ENCODE peak calls at places on chromosomes 3 and 15, in nine cellular contexts. A is fibroblast of mammary gland, R is A673, V is body of pancreas, W is spleen, N is activated B cell treated with CpG ODN at 0.5 μM for 24 hours, Y is WTC11, G is B cell, M is astrocyte of the spinal cord. B is an unnamed sample.

GRCh38 chr15:33292718-33293307 is 18.0 kb upstream of the RYR3 start:
- DNase-seq in A (peak), R (peak), V (peak), W (no peak), N (no peak), Y (peak), G (peak), M (peak), B (peak)

GRCh38 chr3:137768361-137769320 is 4.5 kb downstream of the SOX14 start:
- DNase-seq in A (no peak), R (no peak), V (no peak), W (no peak), N (no peak), Y (peak), G (no peak), M (no peak), B (peak)

GRCh38 chr3:104102386-104102785 is 1264.3 kb upstream of the ALCAM start:
- DNase-seq in A (peak), R (peak), V (peak), W (no peak), N (no peak), Y (no peak), G (peak), M (peak), B (peak)

GRCh38 chr15:29820802-29821160 is 1.5 kb downstream of the TJP1 start:
- DNase-seq in A (no peak), R (no peak), V (no peak), W (no peak), N (no peak), Y (no peak), G (no peak), M (no peak), B (no peak)

GRCh38 chr3:97744289-97744688 is 20.3 kb upstream of the ARL6 start:
- DNase-seq in A (no peak), R (no peak), V (no peak), W (no peak), N (no peak), Y (no peak), G (no peak), M (no peak), B (no peak)

GRCh38 chr3:101212740-101213139 is 107.6 kb downstream of the IMPG2 start:
- DNase-seq in A (no peak), R (no peak), V (no peak), W (no peak), N (no peak), Y (no peak), G (no peak), M (no peak), B (no peak)

GRCh38 chr3:32293908-32294307 is 55.4 kb downstream of the CMTM8 start:
- DNase-seq in A (no peak), R (no peak), V (no peak), W (no peak), N (no peak), Y (no peak), G (no peak), M (no peak), B (no peak)

GRCh38 chr3:149599236-149599635 is 58.6 kb downstream of the WWTR1 start:
- DNase-seq in A (peak), R (no peak), V (no peak), W (no peak), N (no peak), Y (no peak), G (no peak), M (peak), B (no peak)

GRCh38 chr3:101149707-101150106 is 156.5 kb upstream of the ABI3BP start:
- DNase-seq in A (no peak), R (no peak), V (no peak), W (no peak), N (no peak), Y (no peak), G (no peak), M (no peak), B (no peak)

GRCh38 chr15:58369261-58369699 is 62.5 kb upstream of the LIPC start:
- DNase-seq in A (no peak), R (no peak), V (no peak), W (no peak), N (no peak), Y (no peak), G (no peak), M (peak), B (no peak)

GRCh38 chr3:48983096-48983495 is 6.9 kb upstream of the P4HTM start:
- DNase-seq in A (no peak), R (no peak), V (no peak), W (no peak), N (no peak), Y (no peak), G (no peak), M (no peak), B (no peak)

GRCh38 chr15:57364282-57365007 is 11.9 kb upstream of the CGNL1 start:
- DNase-seq in A (no peak), R (peak), V (no peak), W (no peak), N (no peak), Y (peak), G (peak), M (peak), B (no peak)

DNA sequence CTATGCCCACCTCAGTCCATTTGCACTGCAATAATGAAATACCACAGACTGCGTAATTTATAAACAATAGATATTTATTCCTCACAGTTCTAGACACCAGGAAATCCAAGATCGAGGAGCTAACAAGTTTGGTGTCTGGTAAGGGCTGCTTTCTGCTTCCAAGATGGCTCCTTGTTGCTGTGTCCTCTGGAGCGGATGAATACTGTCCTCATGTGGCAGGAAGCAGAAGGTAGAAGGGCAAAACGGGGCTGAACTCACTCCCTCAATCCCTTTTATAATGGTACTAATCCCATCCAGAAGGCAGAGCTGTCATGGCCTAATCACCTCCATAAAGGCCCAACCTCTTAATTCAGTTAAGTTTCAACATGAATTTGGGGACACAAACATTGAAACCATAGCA is 75.3 kb downstream of the P2RY1 start:
- DNase-seq in A (peak), R (peak), V (no peak), W (no peak), N (no peak), Y (no peak), G (no peak), M (no peak), B (no peak)
- TF ChIP-seq CTCF in A (no peak), R (peak), V (no peak), W (no peak), N (no peak), Y (no peak), G (no peak), M (no peak), B (no peak)

GRCh38 chr3:23926736-23927135 is 9.8 kb downstream of the RPL15 start:
- DNase-seq in A (peak), R (no peak), V (no peak), W (no peak), N (no peak), Y (no peak), G (no peak), M (no peak), B (no peak)
- TF ChIP-seq CTCF in A (peak), R (peak), V (no peak), W (no peak), N (no peak), Y (no peak), G (no peak), M (peak), B (no peak)

GRCh38 chr3:33377489-33377888 is 62.7 kb downstream of the UBP1 start:
- DNase-seq in A (no peak), R (no peak), V (no peak), W (no peak), N (no peak), Y (peak), G (no peak), M (no peak), B (no peak)

GRCh38 chr3:33377931-33378330 is 62.3 kb downstream of the UBP1 start:
- DNase-seq in A (peak), R (no peak), V (no peak), W (no peak), N (no peak), Y (no peak), G (no peak), M (peak), B (no peak)

GRCh38 chr3:33372218-33373081 is 67.8 kb downstream of the UBP1 start:
- DNase-seq in A (peak), R (peak), V (peak), W (no peak), N (no peak), Y (peak), G (peak), M (peak), B (peak)

GRCh38 chr3:33373082-33373437 is 67.1 kb downstream of the UBP1 start:
- DNase-seq in A (no peak), R (no peak), V (no peak), W (no peak), N (no peak), Y (no peak), G (no peak), M (no peak), B (no peak)
- TF ChIP-seq CTCF in A (no peak), R (peak), V (no peak), W (no peak), N (no peak), Y (no peak), G (peak), M (no peak), B (no peak)

GRCh38 chr3:9009976-9010545 is 46.8 kb upstream of the RAD18 start:
- DNase-seq in A (no peak), R (no peak), V (no peak), W (peak), N (no peak), Y (no peak), G (no peak), M (no peak), B (no peak)

GRCh38 chr3:9015250-9015649 is 52.0 kb upstream of the RAD18 start:
- DNase-seq in A (no peak), R (peak), V (no peak), W (no peak), N (no peak), Y (no peak), G (no peak), M (no peak), B (no peak)

GRCh38 chr3:9012521-9012920 is 49.2 kb upstream of the RAD18 start:
- DNase-seq in A (no peak), R (no peak), V (no peak), W (no peak), N (no peak), Y (no peak), G (no peak), M (no peak), B (no peak)

GRCh38 chr3:9013782-9014181 is 50.5 kb upstream of the RAD18 start:
- DNase-seq in A (no peak), R (no peak), V (no peak), W (no peak), N (no peak), Y (no peak), G (no peak), M (no peak), B (no peak)

GRCh38 chr3:9014189-9014588 is 50.9 kb upstream of the RAD18 start:
- DNase-seq in A (peak), R (peak), V (no peak), W (no peak), N (no peak), Y (no peak), G (no peak), M (no peak), B (no peak)
- TF ChIP-seq CTCF in A (peak), R (peak), V (no peak), W (no peak), N (no peak), Y (no peak), G (no peak), M (no peak), B (no peak)

GRCh38 chr3:157088506-157089454 is 71.2 kb downstream of the CCNL1 start:
- DNase-seq in A (peak), R (peak), V (peak), W (peak), N (peak), Y (peak), G (peak), M (peak), B (peak)
- TF ChIP-seq CTCF in A (no peak), R (no peak), V (no peak), W (peak), N (no peak), Y (no peak), G (no peak), M (peak), B (no peak)

DNA sequence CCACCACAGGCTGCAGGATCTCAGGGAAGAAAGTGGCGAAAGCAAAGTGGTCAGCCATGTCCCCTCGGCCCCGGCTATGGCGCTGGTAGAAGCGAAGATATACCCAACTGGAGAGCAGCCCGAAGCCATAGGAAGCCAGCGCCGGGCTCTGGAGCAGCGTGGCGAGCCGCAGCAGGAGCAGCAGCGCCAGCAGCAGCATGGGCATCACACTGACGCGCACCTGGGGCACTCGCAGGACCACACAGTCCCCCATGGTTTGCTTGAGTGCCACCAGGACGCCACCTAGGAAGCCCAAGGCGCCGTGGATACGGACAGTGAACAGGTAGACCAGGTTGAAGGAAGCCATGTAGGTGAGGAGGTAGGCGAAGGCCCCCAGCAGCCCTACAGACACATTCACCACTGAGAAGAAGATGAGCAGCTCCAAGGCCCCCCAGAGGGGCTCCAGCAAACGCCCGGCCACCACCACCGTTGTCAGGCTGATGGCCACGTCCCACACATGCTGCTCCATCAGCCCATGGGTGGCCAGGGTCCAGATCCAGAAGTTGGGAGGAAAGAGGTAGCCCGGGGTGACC is 880 bp downstream of the TMEM115 start:
- DNase-seq in A (no peak), R (no peak), V (no peak), W (peak), N (no peak), Y (no peak), G (no peak), M (no peak), B (no peak)
- TF ChIP-seq CTCF in A (no peak), R (no peak), V (no peak), W (no peak), N (no peak), Y (no peak), G (no peak), M (no peak), B (no peak)

GRCh38 chr3:182740710-182741109 is 52.6 kb upstream of the ATP11B start:
- DNase-seq in A (peak), R (no peak), V (peak), W (no peak), N (no peak), Y (no peak), G (no peak), M (no peak), B (no peak)
- TF ChIP-seq CTCF in A (no peak), R (no peak), V (no peak), W (no peak), N (no peak), Y (no peak), G (no peak), M (no peak), B (no peak)

GRCh38 chr3:186254676-186255665 is 107.1 kb downstream of the DGKG start:
- DNase-seq in A (no peak), R (peak), V (no peak), W (peak), N (peak), Y (no peak), G (peak), M (no peak), B (peak)

GRCh38 chr3:186251948-186252619 is 110.0 kb downstream of the DGKG start:
- DNase-seq in A (peak), R (peak), V (peak), W (no peak), N (no peak), Y (no peak), G (no peak), M (no peak), B (no peak)

GRCh38 chr3:186257866-186258265 is 104.2 kb downstream of the DGKG start:
- DNase-seq in A (peak), R (no peak), V (no peak), W (no peak), N (no peak), Y (no peak), G (no peak), M (peak), B (no peak)

GRCh38 chr3:186258968-186259367 is 103.1 kb downstream of the DGKG start:
- DNase-seq in A (no peak), R (no peak), V (no peak), W (no peak), N (no peak), Y (peak), G (no peak), M (no peak), B (no peak)

GRCh38 chr3:186255703-186256331 is 106.2 kb downstream of the DGKG start:
- DNase-seq in A (no peak), R (peak), V (peak), W (peak), N (peak), Y (peak), G (peak), M (no peak), B (peak)
- TF ChIP-seq CTCF in A (peak), R (peak), V (peak), W (peak), N (no peak), Y (peak), G (peak), M (peak), B (peak)

B was measured in GM13976.